ENCODE peak calls at places on chromosomes 12 and 14, in five cellular contexts. One of them, this sample, is unnamed.

GRCh38 chr14:27845241-27845850 is 921.2 kb upstream of the FOXG1 start:
- DNase-seq in body of pancreas: no peak
- DNase-seq in fibroblast of the aortic adventitia: no peak
- DNase-seq in SIG-M5: no peak
- DNase-seq in iris pigment epithelial cell: no peak
- DNase-seq in this sample: no peak

GRCh38 chr14:31159682-31160296 is 47.8 kb downstream of the HECTD1 start:
- DNase-seq in fibroblast of the aortic adventitia: peak; percentile 52
- DNase-seq in body of pancreas: no peak
- DNase-seq in SIG-M5: no peak
- DNase-seq in iris pigment epithelial cell: peak; percentile 78
- DNase-seq in this sample: peak; percentile 88

GRCh38 chr12:94095618-94096017 is 52.8 kb upstream of the PLXNC1 start:
- DNase-seq in body of pancreas: no peak
- DNase-seq in iris pigment epithelial cell: no peak
- DNase-seq in fibroblast of the aortic adventitia: no peak
- DNase-seq in SIG-M5: no peak
- DNase-seq in this sample: no peak

GRCh38 chr14:25358330-25358729 is 308.4 kb upstream of the STXBP6 start:
- DNase-seq in fibroblast of the aortic adventitia: no peak
- DNase-seq in SIG-M5: no peak
- DNase-seq in body of pancreas: no peak
- DNase-seq in iris pigment epithelial cell: no peak
- DNase-seq in this sample: no peak

GRCh38 chr12:751828-752672 is at the start of gene WNK1:
- DNase-seq in iris pigment epithelial cell: peak; percentile 99
- DNase-seq in SIG-M5: peak; percentile 98
- DNase-seq in fibroblast of the aortic adventitia: peak; percentile 99
- DNase-seq in body of pancreas: peak; percentile 98
- DNase-seq in this sample: peak; percentile 99

GRCh38 chr12:53844989-53845836 is 93.4 kb upstream of the HOXC13 start:
- DNase-seq in iris pigment epithelial cell: peak; percentile 31
- DNase-seq in SIG-M5: no peak
- DNase-seq in fibroblast of the aortic adventitia: peak; percentile 63
- DNase-seq in body of pancreas: no peak
- DNase-seq in this sample: no peak

GRCh38 chr14:54606178-54606577 is 39.2 kb downstream of the SAMD4A start:
- DNase-seq in body of pancreas: no peak
- DNase-seq in iris pigment epithelial cell: no peak
- DNase-seq in fibroblast of the aortic adventitia: no peak
- DNase-seq in SIG-M5: no peak
- DNase-seq in this sample: peak; percentile 55

GRCh38 chr14:39430762-39431415 is 1.3 kb downstream of the FBXO33 start:
- DNase-seq in SIG-M5: no peak
- DNase-seq in body of pancreas: no peak
- DNase-seq in fibroblast of the aortic adventitia: peak; percentile 15
- DNase-seq in iris pigment epithelial cell: peak; percentile 31
- DNase-seq in this sample: peak; percentile 21

GRCh38 chr12:12665194-12665593 is 30.8 kb downstream of the GPR19 start:
- DNase-seq in fibroblast of the aortic adventitia: no peak
- DNase-seq in iris pigment epithelial cell: no peak
- DNase-seq in SIG-M5: no peak
- DNase-seq in body of pancreas: no peak
- DNase-seq in this sample: no peak

GRCh38 chr14:95811813-95812212 is 64.8 kb upstream of the TUNAR start:
- DNase-seq in body of pancreas: no peak
- DNase-seq in fibroblast of the aortic adventitia: no peak
- DNase-seq in iris pigment epithelial cell: no peak
- DNase-seq in SIG-M5: no peak
- DNase-seq in this sample: no peak

GRCh38 chr12:123115409-123116111 is 35.3 kb downstream of the PITPNM2 start:
- DNase-seq in SIG-M5: peak; percentile 75
- DNase-seq in iris pigment epithelial cell: peak; percentile 88
- DNase-seq in body of pancreas: peak; percentile 49
- DNase-seq in fibroblast of the aortic adventitia: peak; percentile 98
- DNase-seq in this sample: peak; percentile 96

GRCh38 chr14:98956181-98956580 is 315.8 kb downstream of the BCL11B start:
- DNase-seq in fibroblast of the aortic adventitia: no peak
- DNase-seq in SIG-M5: no peak
- DNase-seq in body of pancreas: no peak
- DNase-seq in iris pigment epithelial cell: no peak
- DNase-seq in this sample: no peak

GRCh38 chr12:48351022-48351708 is 446 bp upstream of the ZNF641 start:
- DNase-seq in body of pancreas: peak; percentile 90
- DNase-seq in SIG-M5: no peak
- DNase-seq in fibroblast of the aortic adventitia: peak; percentile 76
- DNase-seq in iris pigment epithelial cell: peak; percentile 77
- DNase-seq in this sample: peak; percentile 91

GRCh38 chr14:91744068-91744480 is 12.2 kb upstream of the CATSPERB start:
- DNase-seq in fibroblast of the aortic adventitia: no peak
- DNase-seq in body of pancreas: peak; percentile 86
- DNase-seq in iris pigment epithelial cell: no peak
- DNase-seq in SIG-M5: no peak
- DNase-seq in this sample: no peak

GRCh38 chr12:81077686-81078441 is at the start of gene ACSS3:
- DNase-seq in SIG-M5: no peak
- DNase-seq in iris pigment epithelial cell: peak; percentile 33
- DNase-seq in body of pancreas: peak; percentile 49
- DNase-seq in fibroblast of the aortic adventitia: peak; percentile 27
- DNase-seq in this sample: no peak

GRCh38 chr14:105491366-105492006 is 440 bp downstream of the TEDC1 start:
- DNase-seq in iris pigment epithelial cell: peak; percentile 35
- DNase-seq in fibroblast of the aortic adventitia: peak; percentile 37
- DNase-seq in body of pancreas: peak; percentile 59
- DNase-seq in SIG-M5: no peak
- DNase-seq in this sample: peak; percentile 44

GRCh38 chr12:48027183-48028002 is 23.1 kb upstream of the COL2A1 start:
- DNase-seq in iris pigment epithelial cell: no peak
- DNase-seq in fibroblast of the aortic adventitia: no peak
- DNase-seq in body of pancreas: no peak
- DNase-seq in SIG-M5: no peak
- DNase-seq in this sample: no peak

GRCh38 chr14:84208451-84208850 is 1321.5 kb upstream of the FLRT2 start:
- DNase-seq in iris pigment epithelial cell: peak; percentile 33
- DNase-seq in fibroblast of the aortic adventitia: no peak
- DNase-seq in body of pancreas: no peak
- DNase-seq in SIG-M5: no peak
- DNase-seq in this sample: no peak

GRCh38 chr14:50955373-50956043 is 11.2 kb upstream of the PYGL start:
- DNase-seq in fibroblast of the aortic adventitia: peak; percentile 93
- DNase-seq in iris pigment epithelial cell: peak; percentile 99
- DNase-seq in SIG-M5: peak; percentile 35
- DNase-seq in body of pancreas: peak; percentile 70
- DNase-seq in this sample: peak; percentile 96

GRCh38 chr14:65101631-65102440 is 481 bp downstream of the MAX start:
- DNase-seq in body of pancreas: no peak
- DNase-seq in fibroblast of the aortic adventitia: no peak
- DNase-seq in iris pigment epithelial cell: no peak
- DNase-seq in SIG-M5: no peak
- DNase-seq in this sample: peak; percentile 6

GRCh38 chr14:99230271-99231141 is 41.5 kb downstream of the BCL11B start:
- DNase-seq in body of pancreas: peak; percentile 13
- DNase-seq in SIG-M5: no peak
- DNase-seq in fibroblast of the aortic adventitia: no peak
- DNase-seq in iris pigment epithelial cell: no peak
- DNase-seq in this sample: no peak

GRCh38 chr14:51849095-51849494 is 11.3 kb upstream of the GNG2 start:
- DNase-seq in fibroblast of the aortic adventitia: no peak
- DNase-seq in iris pigment epithelial cell: no peak
- DNase-seq in body of pancreas: no peak
- DNase-seq in SIG-M5: no peak
- DNase-seq in this sample: no peak

GRCh38 chr12:132771126-132771838 is 9.7 kb upstream of the ANKLE2 start:
- DNase-seq in fibroblast of the aortic adventitia: no peak
- DNase-seq in body of pancreas: no peak
- DNase-seq in iris pigment epithelial cell: peak; percentile 48
- DNase-seq in SIG-M5: no peak
- DNase-seq in this sample: peak; percentile 84

GRCh38 chr14:93757185-93757584 is 31.1 kb downstream of the PRIMA1 start:
- DNase-seq in iris pigment epithelial cell: no peak
- DNase-seq in body of pancreas: no peak
- DNase-seq in fibroblast of the aortic adventitia: no peak
- DNase-seq in SIG-M5: no peak
- DNase-seq in this sample: no peak

GRCh38 chr14:78088941-78089340 is 81.2 kb upstream of the NRXN3 start:
- DNase-seq in iris pigment epithelial cell: no peak
- DNase-seq in fibroblast of the aortic adventitia: no peak
- DNase-seq in body of pancreas: no peak
- DNase-seq in SIG-M5: no peak
- DNase-seq in this sample: no peak

GRCh38 chr12:66550626-66551025 is 128.2 kb downstream of the GRIP1 start:
- DNase-seq in body of pancreas: no peak
- DNase-seq in fibroblast of the aortic adventitia: no peak
- DNase-seq in iris pigment epithelial cell: peak; percentile 15
- DNase-seq in SIG-M5: no peak
- DNase-seq in this sample: no peak

GRCh38 chr12:42625611-42626010 is 36.1 kb upstream of the PRICKLE1 start:
- DNase-seq in body of pancreas: no peak
- DNase-seq in SIG-M5: no peak
- DNase-seq in iris pigment epithelial cell: no peak
- DNase-seq in fibroblast of the aortic adventitia: no peak
- DNase-seq in this sample: no peak

GRCh38 chr14:64825498-64825897 is 54.2 kb downstream of the SPTB start:
- DNase-seq in SIG-M5: no peak
- DNase-seq in fibroblast of the aortic adventitia: no peak
- DNase-seq in iris pigment epithelial cell: no peak
- DNase-seq in body of pancreas: no peak
- DNase-seq in this sample: no peak

GRCh38 chr12:52243774-52244614 is 11.0 kb downstream of the KRT7 start:
- DNase-seq in body of pancreas: peak; percentile 96
- DNase-seq in iris pigment epithelial cell: peak; percentile 93
- DNase-seq in SIG-M5: no peak
- DNase-seq in fibroblast of the aortic adventitia: peak; percentile 93
- DNase-seq in this sample: peak; percentile 90

GRCh38 chr12:49288412-49288853 is 6.5 kb upstream of the PRPH start:
- DNase-seq in SIG-M5: no peak
- DNase-seq in iris pigment epithelial cell: peak; percentile 44
- DNase-seq in body of pancreas: peak; percentile 59
- DNase-seq in fibroblast of the aortic adventitia: peak; percentile 70
- DNase-seq in this sample: peak; percentile 58

GRCh38 chr12:124861898-124862676 is 1.6 kb downstream of the SCARB1 start:
- DNase-seq in SIG-M5: no peak
- DNase-seq in body of pancreas: no peak
- DNase-seq in fibroblast of the aortic adventitia: no peak
- DNase-seq in iris pigment epithelial cell: no peak
- DNase-seq in this sample: no peak

GRCh38 chr14:101181717-101182313 is 278.3 kb upstream of the RTL1 start:
- DNase-seq in body of pancreas: no peak
- DNase-seq in fibroblast of the aortic adventitia: no peak
- DNase-seq in SIG-M5: no peak
- DNase-seq in iris pigment epithelial cell: no peak
- DNase-seq in this sample: no peak

GRCh38 chr14:104556256-104557021 is 23.1 kb upstream of the C14orf180 start:
- DNase-seq in fibroblast of the aortic adventitia: no peak
- DNase-seq in iris pigment epithelial cell: no peak
- DNase-seq in SIG-M5: no peak
- DNase-seq in body of pancreas: no peak
- DNase-seq in this sample: no peak

GRCh38 chr14:52473557-52473956 is 78.7 kb downstream of the TXNDC16 start:
- DNase-seq in body of pancreas: no peak
- DNase-seq in fibroblast of the aortic adventitia: peak; percentile 81
- DNase-seq in SIG-M5: no peak
- DNase-seq in iris pigment epithelial cell: peak; percentile 55
- DNase-seq in this sample: peak; percentile 74